ENCODE peak calls at places on chromosomes 4 and X, in four cellular contexts. T, Q, O and S are unnamed samples.

GRCh38 chr4:77248805-77249204 is 91.8 kb downstream of the CCNG2 start:
- DNase-seq in T (no peak), Q (no peak), O (no peak), S (no peak)

GRCh38 chrX:154593201-154593600 is 8.3 kb downstream of the CTAG1A start:
- DNase-seq in T (no peak), Q (no peak), O (no peak), S (no peak)

GRCh38 chr4:566508-567295 is 9.4 kb downstream of the TMEM271 start:
- DNase-seq in T (no peak), Q (no peak), O (no peak), S (no peak)

GRCh38 chr4:38678078-38678477 is 14.1 kb downstream of the KLF3 start:
- DNase-seq in T (peak), Q (no peak), O (no peak), S (no peak)

GRCh38 chr4:89324671-89325070 is 17.1 kb upstream of the GPRIN3 start:
- DNase-seq in T (peak), Q (no peak), O (no peak), S (no peak)

GRCh38 chrX:38277802-38278201 is 49.5 kb downstream of the RPGR start:
- DNase-seq in T (peak), Q (no peak), O (no peak), S (no peak)

GRCh38 chrX:48945517-48946348 is 11.7 kb downstream of the OTUD5 start:
- DNase-seq in T (peak), Q (peak), O (peak), S (peak)

GRCh38 chr4:71938776-71939175 is 93.0 kb upstream of the NPFFR2 start:
- DNase-seq in T (peak), Q (no peak), O (no peak), S (no peak)

GRCh38 chr4:155612074-155612473 is 54.6 kb upstream of the GUCY1A1 start:
- DNase-seq in T (no peak), Q (no peak), O (no peak), S (no peak)

GRCh38 chrX:50381729-50382415 is 88.8 kb downstream of the DGKK start:
- DNase-seq in T (no peak), Q (no peak), O (no peak), S (no peak)

GRCh38 chr4:65825121-65825520 is 154.8 kb upstream of the EPHA5 start:
- DNase-seq in T (peak), Q (no peak), O (no peak), S (no peak)

GRCh38 chr4:41678086-41678485 is 70.4 kb downstream of the PHOX2B start:
- DNase-seq in T (peak), Q (no peak), O (no peak), S (no peak)

GRCh38 chr4:109557433-109557832 is 2.6 kb upstream of the MCUB start:
- DNase-seq in T (no peak), Q (no peak), O (no peak), S (no peak)

GRCh38 chr4:81965454-81965853 is 408.3 kb downstream of the HNRNPD start:
- DNase-seq in T (no peak), Q (no peak), O (no peak), S (no peak)

GRCh38 chrX:107729558-107730297 is 45.9 kb downstream of the TSC22D3 start:
- DNase-seq in T (no peak), Q (no peak), O (peak), S (no peak)

GRCh38 chrX:18886005-18886343 is 97.9 kb downstream of the PHKA2 start:
- DNase-seq in T (peak), Q (no peak), O (peak), S (peak)

GRCh38 chr4:184380707-184381106 is 93.6 kb downstream of the IRF2 start:
- DNase-seq in T (no peak), Q (no peak), O (no peak), S (no peak)

GRCh38 chr4:80070880-80071620 is 2.0 kb downstream of the ANTXR2 start:
- DNase-seq in T (peak), Q (no peak), O (no peak), S (no peak)

GRCh38 chrX:29419774-29420553 is 795.4 kb upstream of the MAGEB2 start:
- DNase-seq in T (peak), Q (no peak), O (no peak), S (no peak)

GRCh38 chr4:8844976-8845690 is 26.5 kb downstream of the HMX1 start:
- DNase-seq in T (no peak), Q (peak), O (no peak), S (no peak)

GRCh38 chr4:23476514-23477090 is 413.2 kb downstream of the PPARGC1A start:
- DNase-seq in T (no peak), Q (no peak), O (no peak), S (no peak)

GRCh38 chr4:5478116-5478515 is 230.2 kb downstream of the EVC2 start:
- DNase-seq in T (no peak), Q (no peak), O (no peak), S (no peak)

GRCh38 chrX:132491191-132491590 is 2.4 kb upstream of the MBNL3 start:
- DNase-seq in T (no peak), Q (no peak), O (peak), S (peak)

GRCh38 chr4:40377462-40378385 is 42.6 kb downstream of the CHRNA9 start:
- DNase-seq in T (peak), Q (no peak), O (no peak), S (no peak)

GRCh38 chr4:159582685-159583084 is 479.8 kb downstream of the RAPGEF2 start:
- DNase-seq in T (no peak), Q (no peak), O (no peak), S (no peak)

GRCh38 chr4:157204634-157205244 is 15.8 kb upstream of the GRIA2 start:
- DNase-seq in T (peak), Q (peak), O (peak), S (peak)

GRCh38 chr4:1989533-1990347 is 19.0 kb downstream of the NELFA start:
- DNase-seq in T (no peak), Q (no peak), O (no peak), S (no peak)

GRCh38 chrX:145630081-145630480 is 187.5 kb upstream of the SLITRK2 start:
- DNase-seq in T (no peak), Q (no peak), O (no peak), S (no peak)

GRCh38 chr4:101031971-101032370 is 315.4 kb downstream of the PPP3CA start:
- DNase-seq in T (no peak), Q (no peak), O (no peak), S (no peak)

GRCh38 chrX:31550169-31550568 is 478.3 kb upstream of the FTHL17 start:
- DNase-seq in T (no peak), Q (no peak), O (no peak), S (no peak)

GRCh38 chr4:111398906-111399330 is 746.3 kb upstream of the FAM241A start:
- DNase-seq in T (peak), Q (no peak), O (no peak), S (no peak)

GRCh38 chrX:154056739-154057367 is 37.2 kb upstream of the IRAK1 start:
- DNase-seq in T (peak), Q (no peak), O (no peak), S (no peak)

GRCh38 chrX:96929036-96929435 is 45.3 kb downstream of the RPA4 start:
- DNase-seq in T (peak), Q (no peak), O (no peak), S (no peak)

GRCh38 chrX:9635368-9635767 is 130.3 kb downstream of the GPR143 start:
- DNase-seq in T (no peak), Q (no peak), O (no peak), S (no peak)

GRCh38 chr4:71187399-71188196 is 151.2 kb upstream of the SLC4A4 start:
- DNase-seq in T (peak), Q (peak), O (peak), S (peak)

GRCh38 chr4:791866-792630 is 33.9 kb downstream of the CPLX1 start:
- DNase-seq in T (peak), Q (peak), O (peak), S (peak)

GRCh38 chrX:94401426-94401825 is 727.4 kb downstream of the FAM133A start:
- DNase-seq in T (no peak), Q (no peak), O (no peak), S (no peak)